ENCODE peak calls at places on chromosomes 11 and 22, in five cellular contexts. F is colonic mucosa, R is RWPE1, A is H9, M is GM13977. L is an unnamed sample.

GRCh38 chr22:25170426-25170980 is 29.2 kb upstream of the CRYBB3 start:
- DNase-seq in R (no peak), F (no peak), A (no peak), M (no peak), L (no peak)

GRCh38 chr11:75516886-75517285 is 8.9 kb downstream of the GDPD5 start:
- DNase-seq in R (no peak), M (no peak), A (no peak), F (no peak), L (no peak)

GRCh38 chr11:69691449-69691848 is 12.4 kb downstream of the FGF19 start:
- DNase-seq in M (no peak), A (no peak), R (peak; percentile 20), F (no peak), L (no peak)

GRCh38 chr11:23765862-23766261 is 731.0 kb upstream of the LUZP2 start:
- DNase-seq in M (no peak), R (no peak), A (no peak), F (no peak), L (no peak)

GRCh38 chr11:6111635-6112034 is 4.2 kb downstream of the OR56B4 start:
- DNase-seq in F (no peak), M (no peak), R (no peak), A (no peak), L (no peak)

GRCh38 chr22:48099671-48100070 is 1337.2 kb downstream of the TBC1D22A start:
- DNase-seq in F (no peak), M (no peak), A (peak; percentile 14), R (no peak), L (no peak)

GRCh38 chr11:46249103-46249942 is 28.1 kb upstream of the CREB3L1 start:
- DNase-seq in A (no peak), R (no peak), F (no peak), M (no peak), L (no peak)

GRCh38 chr11:47179655-47179991 is 2.9 kb upstream of the ARFGAP2 start:
- DNase-seq in R (no peak), A (peak; percentile 76), M (peak; percentile 81), F (no peak), L (peak; percentile 74)

DNA sequence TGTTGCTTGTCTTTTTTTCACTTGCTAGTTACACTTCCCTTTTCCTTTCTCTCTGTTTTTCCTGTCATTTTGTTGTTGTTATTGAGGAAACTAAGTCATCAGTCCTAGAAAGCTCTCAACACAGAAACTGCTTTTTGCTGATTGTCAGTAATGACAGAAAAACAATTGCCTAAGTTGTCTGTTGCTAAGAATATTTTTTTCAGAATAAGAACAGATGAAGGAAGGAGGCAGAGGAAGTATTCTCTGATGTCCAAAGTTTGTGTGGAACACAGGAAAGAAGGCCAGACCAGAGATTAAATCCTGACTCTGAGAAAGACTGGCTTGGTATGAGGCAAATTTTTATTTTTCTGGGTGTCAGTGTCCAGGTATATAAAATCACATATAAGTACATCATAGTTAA is 163.2 kb downstream of the CASP12 start:
- DNase-seq in F (no peak), M (no peak), R (no peak), A (no peak), L (no peak)
- TF ChIP-seq CTCF in F (no peak), M (no peak), R (no peak), A (no peak), L (no peak)

DNA sequence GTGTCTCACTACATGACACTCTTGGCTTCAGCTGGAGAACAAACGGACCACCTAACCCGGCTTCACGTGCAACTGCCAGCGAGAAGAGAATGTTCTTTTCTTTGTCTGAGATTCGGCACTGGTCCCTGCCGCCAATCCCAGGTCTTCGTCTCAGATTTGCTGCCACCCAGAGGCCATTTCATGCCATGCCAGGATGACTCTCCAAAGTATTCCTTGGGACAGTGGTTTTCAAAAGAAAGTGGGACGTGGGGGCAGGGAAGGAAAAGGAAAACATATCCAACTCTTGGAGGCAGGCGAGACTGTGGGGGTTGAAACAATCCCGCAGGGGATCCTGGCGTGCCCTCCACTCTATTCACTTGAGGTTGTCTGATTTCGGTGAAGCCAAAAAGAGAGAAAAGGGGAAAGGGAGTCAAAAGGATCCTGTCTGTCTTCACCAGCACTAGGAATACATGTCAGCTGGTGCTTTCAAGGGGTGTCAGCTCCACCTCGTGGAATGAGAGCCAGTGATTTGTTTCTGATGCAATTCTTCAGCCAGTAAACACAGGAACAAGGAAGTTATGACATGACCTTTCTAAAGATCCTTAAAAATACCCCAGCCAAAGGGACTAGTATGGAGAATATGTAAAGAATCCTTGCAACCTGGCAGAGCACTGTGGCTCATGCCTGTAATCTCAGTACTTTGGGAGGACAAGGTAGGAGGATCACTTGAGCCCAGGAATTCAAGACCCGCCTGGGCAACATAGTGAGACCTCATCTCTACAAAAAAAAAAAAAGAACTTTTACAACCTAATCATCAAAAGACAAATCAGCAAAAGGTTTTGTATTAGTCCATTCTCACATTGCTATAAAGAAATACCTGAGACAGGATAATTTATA is 41.0 kb upstream of the APLNR start:
- DNase-seq in M (no peak), A (peak; percentile 84), F (peak; percentile 84), R (peak; percentile 80), L (peak; percentile 56)
- TF ChIP-seq CTCF in M (peak; percentile 87), A (peak; percentile 90), F (peak; percentile 77), R (peak; percentile 87), L (peak; percentile 79)

DNA sequence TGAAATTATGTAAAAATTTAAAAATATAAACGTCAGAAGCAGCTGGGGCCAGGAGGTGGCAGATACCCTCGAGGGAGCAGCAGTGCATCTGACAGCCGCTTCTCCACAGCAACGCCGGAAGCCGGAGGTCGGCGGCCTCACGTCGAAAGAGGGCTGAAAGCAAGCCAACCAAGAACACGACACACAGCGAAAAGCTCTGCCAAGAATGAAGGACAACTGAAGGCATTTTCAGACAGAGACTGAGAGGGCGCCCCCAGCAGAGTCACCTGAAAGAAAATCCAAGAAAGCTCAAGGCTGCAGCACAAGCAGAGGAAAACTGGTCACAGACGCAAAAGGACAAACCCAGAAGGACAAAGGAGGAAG is 34.4 kb upstream of the MOB2 start:
- DNase-seq in M (no peak), R (no peak), F (no peak), A (no peak), L (no peak)
- TF ChIP-seq CTCF in M (no peak), R (no peak), F (no peak), A (no peak), L (no peak)

GRCh38 chr11:103700605-103701004 is 335.8 kb upstream of the DDI1 start:
- DNase-seq in F (no peak), R (no peak), A (no peak), M (no peak), L (no peak)

GRCh38 chr11:103703437-103703836 is 333.0 kb upstream of the DDI1 start:
- DNase-seq in R (no peak), M (no peak), A (no peak), F (no peak), L (no peak)

GRCh38 chr11:103699656-103700055 is 336.8 kb upstream of the DDI1 start:
- DNase-seq in A (no peak), M (no peak), R (no peak), F (no peak), L (no peak)

GRCh38 chr11:103696130-103696529 is 340.3 kb upstream of the DDI1 start:
- DNase-seq in F (no peak), R (no peak), A (no peak), M (no peak), L (no peak)

DNA sequence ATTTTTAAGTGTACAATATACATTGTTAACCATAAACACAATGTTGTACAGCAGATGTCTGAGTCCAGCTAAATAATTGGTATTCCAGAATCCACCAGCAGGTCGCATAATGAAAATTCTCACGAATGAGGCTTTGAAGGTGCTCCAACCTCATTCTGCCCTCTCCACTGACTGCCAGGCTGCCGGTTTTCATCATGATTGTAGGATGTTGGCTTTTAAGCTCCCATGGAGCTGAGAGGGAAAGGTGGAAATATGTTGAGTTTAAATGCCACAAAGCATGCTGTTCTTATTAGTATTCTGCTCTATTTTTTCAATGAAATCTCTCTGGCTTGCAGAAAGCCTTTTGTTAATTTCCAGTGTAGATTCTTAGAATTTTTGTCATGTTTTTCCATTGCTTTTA is 337.2 kb upstream of the DDI1 start:
- DNase-seq in F (no peak), R (no peak), A (no peak), M (no peak), L (no peak)
- TF ChIP-seq CTCF in F (no peak), R (no peak), A (no peak), M (no peak), L (no peak)

DNA sequence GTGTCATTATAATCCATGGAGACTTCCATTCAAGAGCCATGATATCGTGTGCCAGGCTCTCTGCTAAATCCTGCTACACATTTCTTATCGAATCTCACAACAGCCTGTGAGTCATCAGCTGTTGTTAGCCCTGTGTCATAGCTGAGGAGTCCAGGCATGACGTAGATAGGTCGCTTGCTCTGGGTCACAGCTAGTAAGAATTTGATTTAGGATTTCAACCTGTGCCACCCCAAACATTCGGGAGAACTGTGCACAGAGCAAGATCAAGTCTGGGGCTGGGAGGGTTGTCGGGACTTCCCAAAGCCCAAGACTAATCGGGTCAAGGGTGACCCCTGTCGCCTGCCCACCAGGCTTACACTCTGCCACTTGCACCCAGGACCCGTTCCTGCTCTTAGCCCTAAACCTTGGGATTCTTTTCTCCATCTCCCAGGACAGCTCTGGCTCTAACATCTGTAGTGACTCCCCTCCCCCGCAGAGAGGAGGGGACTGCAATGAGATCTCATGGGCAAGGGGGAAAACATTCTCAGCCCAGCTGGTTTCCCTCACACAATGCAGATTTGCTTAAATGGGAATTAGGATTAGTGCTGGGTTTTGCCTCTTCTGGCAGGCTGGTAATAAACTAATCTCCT is 34.3 kb downstream of the TSPAN18 start:
- DNase-seq in A (peak; percentile 79), F (no peak), R (peak; percentile 70), M (no peak), L (no peak)
- TF ChIP-seq CTCF in A (peak; percentile 72), F (no peak), R (no peak), M (no peak), L (no peak)

GRCh38 chr11:117145393-117145761 is 1.3 kb downstream of the PAFAH1B2 start:
- DNase-seq in R (peak; percentile 44), F (peak; percentile 30), M (peak; percentile 33), A (no peak), L (peak; percentile 21)
- TF ChIP-seq CTCF in R (no peak), F (no peak), M (no peak), A (no peak), L (no peak)

L was measured in GM10248.